ENCODE peak calls at places on chromosome 13, in ten cellular contexts. E, Z, A, J, G, I, Q, F, W and S are unnamed samples.

GRCh38 chr13:84121456-84121855 is 239.2 kb upstream of the SLITRK1 start:
- DNase-seq in E (no peak), Z (no peak), A (peak; percentile 69), J (no peak), G (no peak), I (peak; percentile 54), Q (peak; percentile 5), F (no peak), W (no peak), S (peak; percentile 40)

GRCh38 chr13:73440296-73440895 is 381.6 kb downstream of the KLF5 start:
- DNase-seq in E (no peak), Z (no peak), A (peak; percentile 39), J (no peak), G (no peak), I (no peak), Q (no peak), F (no peak), W (no peak), S (no peak)

GRCh38 chr13:30396434-30397075 is 25.7 kb upstream of the UBE2L5 start:
- DNase-seq in E (no peak), Z (no peak), A (peak; percentile 58), J (no peak), G (no peak), I (no peak), Q (no peak), F (no peak), W (no peak), S (no peak)

GRCh38 chr13:29589967-29590366 is 5.5 kb downstream of the SLC7A1 start:
- DNase-seq in E (no peak), Z (no peak), A (no peak), J (no peak), G (no peak), I (no peak), Q (no peak), F (no peak), W (no peak), S (no peak)

GRCh38 chr13:77555246-77555645 is 19.7 kb downstream of the SCEL start:
- DNase-seq in E (no peak), Z (no peak), A (no peak), J (no peak), G (no peak), I (no peak), Q (no peak), F (no peak), W (no peak), S (no peak)

GRCh38 chr13:75785130-75785529 is 149.0 kb downstream of the LMO7 start:
- DNase-seq in E (no peak), Z (no peak), A (no peak), J (no peak), G (no peak), I (no peak), Q (no peak), F (no peak), W (no peak), S (no peak)

GRCh38 chr13:55106509-55106908 is 2034.2 kb upstream of the PRR20A start:
- DNase-seq in E (no peak), Z (no peak), A (no peak), J (no peak), G (no peak), I (no peak), Q (no peak), F (no peak), W (no peak), S (no peak)

GRCh38 chr13:32136061-32136460 is 104.5 kb downstream of the FRY start:
- DNase-seq in E (no peak), Z (no peak), A (no peak), J (no peak), G (no peak), I (no peak), Q (no peak), F (no peak), W (no peak), S (no peak)

GRCh38 chr13:99666146-99666805 is 165.0 kb downstream of the TM9SF2 start:
- DNase-seq in E (no peak), Z (no peak), A (no peak), J (no peak), G (no peak), I (no peak), Q (no peak), F (no peak), W (no peak), S (no peak)